ENCODE peak calls at places on chromosomes 2 and 18, in six cellular contexts. B is cardiac fibroblast, M is kidney epithelial cell, Y is RWPE2, H is AG04449, C is foreskin fibroblast. X is an unnamed sample.

GRCh38 chr18:11149441-11150270 is at the start of gene PIEZO2:
- DNase-seq in B (peak), M (no peak), Y (no peak), H (no peak), C (peak), X (no peak)

GRCh38 chr2:100244881-100245605 is 77.3 kb downstream of the LONRF2 start:
- DNase-seq in B (peak), M (no peak), Y (no peak), H (peak), C (peak), X (no peak)

GRCh38 chr2:64651590-64651989 is 2.1 kb downstream of the SERTAD2 start:
- DNase-seq in B (no peak), M (no peak), Y (no peak), H (no peak), C (no peak), X (no peak)

GRCh38 chr2:136444323-136444722 is 321.0 kb upstream of the THSD7B start:
- DNase-seq in B (no peak), M (peak), Y (no peak), H (no peak), C (no peak), X (no peak)

GRCh38 chr2:205681836-205682238 is 464 bp upstream of the NRP2 start:
- DNase-seq in B (peak), M (no peak), Y (no peak), H (no peak), C (peak), X (no peak)

GRCh38 chr2:70132244-70133126 is 45.2 kb downstream of the PCBP1 start:
- DNase-seq in B (peak), M (no peak), Y (no peak), H (no peak), C (peak), X (no peak)

GRCh38 chr2:82316573-82317371 is 2012.2 kb upstream of the LRRTM1 start:
- DNase-seq in B (no peak), M (no peak), Y (no peak), H (no peak), C (no peak), X (no peak)

GRCh38 chr18:24731981-24732380 is 271.5 kb downstream of the HRH4 start:
- DNase-seq in B (no peak), M (no peak), Y (no peak), H (no peak), C (no peak), X (no peak)

GRCh38 chr2:159297042-159297707 is 10.7 kb upstream of the WDSUB1 start:
- DNase-seq in B (no peak), M (no peak), Y (no peak), H (no peak), C (no peak), X (no peak)

GRCh38 chr2:175207741-175208438 is 26.4 kb upstream of the ATP5MC3 start:
- DNase-seq in B (no peak), M (no peak), Y (no peak), H (no peak), C (peak), X (no peak)

GRCh38 chr2:64876137-64876647 is 113.0 kb upstream of the SLC1A4 start:
- DNase-seq in B (peak), M (peak), Y (peak), H (no peak), C (peak), X (peak)

GRCh38 chr2:98134138-98134537 is 47.2 kb downstream of the VWA3B start:
- DNase-seq in B (peak), M (no peak), Y (no peak), H (no peak), C (no peak), X (no peak)

GRCh38 chr2:202491514-202491913 is 115.4 kb downstream of the BMPR2 start:
- DNase-seq in B (no peak), M (no peak), Y (no peak), H (no peak), C (no peak), X (no peak)

GRCh38 chr2:158681816-158682215 is 113.3 kb upstream of the DAPL1 start:
- DNase-seq in B (no peak), M (no peak), Y (no peak), H (no peak), C (no peak), X (no peak)

GRCh38 chr18:59923539-59924196 is 23.9 kb downstream of the PMAIP1 start:
- DNase-seq in B (no peak), M (no peak), Y (no peak), H (no peak), C (no peak), X (no peak)

GRCh38 chr2:191935247-191935646 is 88.4 kb upstream of the CAVIN2 start:
- DNase-seq in B (no peak), M (no peak), Y (no peak), H (no peak), C (peak), X (no peak)

GRCh38 chr18:7908686-7909299 is 341.7 kb downstream of the PTPRM start:
- DNase-seq in B (no peak), M (no peak), Y (no peak), H (no peak), C (no peak), X (no peak)

GRCh38 chr2:236516708-236517107 is 52.9 kb upstream of the ACKR3 start:
- DNase-seq in B (no peak), M (no peak), Y (no peak), H (no peak), C (no peak), X (no peak)

GRCh38 chr2:229446316-229446715 is 175.2 kb upstream of the PID1 start:
- DNase-seq in B (no peak), M (no peak), Y (no peak), H (no peak), C (no peak), X (no peak)
- H3K4me3 ChIP-seq in B (no peak), M (no peak), Y (no peak), H (no peak), C (no peak), X (no peak)

GRCh38 chr2:83874712-83875430 is 584.2 kb downstream of the SUCLG1 start:
- DNase-seq in B (no peak), M (no peak), Y (no peak), H (no peak), C (no peak), X (no peak)
- TF ChIP-seq CTCF in B (no peak), M (no peak), Y (no peak), H (no peak), C (no peak), X (no peak)

GRCh38 chr2:36783276-36783675 is 86.8 kb downstream of the VIT start:
- DNase-seq in B (no peak), M (no peak), Y (no peak), H (no peak), C (no peak), X (no peak)
- H3K4me3 ChIP-seq in B (no peak), M (no peak), Y (no peak), H (no peak), C (no peak), X (no peak)

DNA sequence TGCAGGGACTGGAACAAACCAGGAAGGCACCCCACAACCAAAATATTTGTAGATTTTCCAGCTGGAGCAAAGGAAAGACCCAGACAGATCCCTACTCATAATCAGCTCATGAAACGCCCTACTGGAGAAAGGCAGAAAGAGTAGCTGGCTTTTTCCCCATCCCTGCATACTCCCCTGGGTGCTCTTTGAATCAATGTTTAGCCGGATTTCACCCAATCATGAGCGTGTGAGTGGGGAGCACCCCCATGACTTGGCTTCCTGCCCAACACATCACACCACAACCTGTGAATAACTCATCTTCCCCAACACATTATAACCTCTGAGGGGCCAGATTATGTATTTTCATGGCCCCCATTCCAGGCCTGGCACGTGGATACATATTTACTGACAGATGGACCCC is 35.1 kb upstream of the SLC14A1 start:
- DNase-seq in B (no peak), M (no peak), Y (no peak), H (no peak), C (no peak), X (no peak)
- TF ChIP-seq CTCF in B (no peak), M (no peak), Y (no peak), H (no peak), C (no peak), X (no peak)

GRCh38 chr2:37672104-37672869 is 845 bp upstream of the CDC42EP3 start:
- DNase-seq in B (peak), M (peak), Y (no peak), H (peak), C (peak), X (peak)

GRCh38 chr2:37671816-37672103 is 318 bp upstream of the CDC42EP3 start:
- DNase-seq in B (no peak), M (no peak), Y (no peak), H (no peak), C (no peak), X (no peak)

GRCh38 chr2:37671013-37671815 is at the start of gene CDC42EP3:
- DNase-seq in B (peak), M (no peak), Y (peak), H (no peak), C (peak), X (no peak)

GRCh38 chr2:37675006-37675405 is 3.6 kb upstream of the CDC42EP3 start:
- DNase-seq in B (no peak), M (no peak), Y (no peak), H (no peak), C (no peak), X (no peak)

DNA sequence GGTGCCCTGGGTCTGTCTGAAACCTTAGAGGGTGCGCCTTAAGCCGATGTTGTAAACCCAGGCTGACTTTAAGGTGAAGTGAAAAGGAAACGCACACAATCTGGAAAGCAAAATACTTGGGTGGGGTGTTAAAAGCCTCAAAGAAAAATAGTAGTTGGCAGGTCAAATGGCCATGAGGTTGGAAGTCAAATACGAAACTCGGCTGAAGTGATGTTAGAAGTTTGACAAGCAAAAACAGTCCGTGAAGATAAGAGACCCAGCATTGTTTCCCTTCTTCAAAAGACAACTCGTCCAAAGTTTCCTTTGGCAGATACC is 1.4 kb upstream of the CDC42EP3 start:
- DNase-seq in B (no peak), M (no peak), Y (no peak), H (no peak), C (no peak), X (no peak)
- H3K4me3 ChIP-seq in B (peak), M (peak), Y (peak), H (peak), C (peak), X (peak)